ENCODE peak calls at places on chromosomes 16 and 17, in four cellular contexts. One of them, this sample, is unnamed.

GRCh38 chr17:49748791-49749190 is 15.1 kb downstream of the FAM117A start:
- DNase-seq in astrocyte of the cerebellum: no peak
- DNase-seq in HCEC 1CT: no peak
- DNase-seq in GM12865: peak
- DNase-seq in this sample: no peak

GRCh38 chr16:27317738-27318398 is 4.1 kb downstream of the IL4R start:
- DNase-seq in GM12865: peak
- DNase-seq in astrocyte of the cerebellum: no peak
- DNase-seq in HCEC 1CT: no peak
- DNase-seq in this sample: no peak

GRCh38 chr17:59802160-59802559 is 90.6 kb downstream of the TUBD1 start:
- DNase-seq in GM12865: no peak
- DNase-seq in HCEC 1CT: no peak
- DNase-seq in astrocyte of the cerebellum: no peak
- DNase-seq in this sample: no peak

GRCh38 chr17:75078097-75079022 is 9.4 kb upstream of the SLC16A5 start:
- DNase-seq in astrocyte of the cerebellum: peak
- DNase-seq in GM12865: peak
- DNase-seq in HCEC 1CT: peak
- DNase-seq in this sample: peak

GRCh38 chr17:40058151-40058784 is 4.1 kb upstream of the MED24 start:
- DNase-seq in HCEC 1CT: peak
- DNase-seq in astrocyte of the cerebellum: no peak
- DNase-seq in GM12865: no peak
- DNase-seq in this sample: no peak

GRCh38 chr16:10728035-10728462 is 15.6 kb upstream of the NUBP1 start:
- DNase-seq in HCEC 1CT: no peak
- DNase-seq in GM12865: peak
- DNase-seq in astrocyte of the cerebellum: no peak
- DNase-seq in this sample: no peak

GRCh38 chr16:65342231-65342866 is 220.5 kb upstream of the CDH11 start:
- DNase-seq in HCEC 1CT: no peak
- DNase-seq in GM12865: no peak
- DNase-seq in astrocyte of the cerebellum: no peak
- DNase-seq in this sample: no peak

GRCh38 chr17:2694381-2695242 is 17.0 kb downstream of the CLUH start:
- DNase-seq in astrocyte of the cerebellum: no peak
- DNase-seq in HCEC 1CT: no peak
- DNase-seq in GM12865: no peak
- DNase-seq in this sample: no peak

GRCh38 chr16:23469814-23470213 is 16.8 kb upstream of the COG7 start:
- DNase-seq in GM12865: no peak
- DNase-seq in astrocyte of the cerebellum: no peak
- DNase-seq in HCEC 1CT: peak
- DNase-seq in this sample: peak

GRCh38 chr17:3015890-3016289 is 47.5 kb downstream of the OR1D5 start:
- DNase-seq in HCEC 1CT: no peak
- DNase-seq in GM12865: no peak
- DNase-seq in astrocyte of the cerebellum: no peak
- DNase-seq in this sample: no peak

GRCh38 chr17:72273301-72274056 is 152.7 kb downstream of the SOX9 start:
- DNase-seq in astrocyte of the cerebellum: no peak
- DNase-seq in GM12865: no peak
- DNase-seq in HCEC 1CT: no peak
- DNase-seq in this sample: no peak

GRCh38 chr16:11078812-11079459 is 134.6 kb downstream of the CLEC16A start:
- DNase-seq in HCEC 1CT: peak
- DNase-seq in GM12865: no peak
- DNase-seq in astrocyte of the cerebellum: peak
- DNase-seq in this sample: peak

GRCh38 chr17:1087381-1088241 is 90.7 kb downstream of the TIMM22 start:
- DNase-seq in HCEC 1CT: no peak
- DNase-seq in GM12865: no peak
- DNase-seq in astrocyte of the cerebellum: no peak
- DNase-seq in this sample: peak

GRCh38 chr16:28900601-28901000 is 22.3 kb downstream of the ATP2A1 start:
- DNase-seq in GM12865: no peak
- DNase-seq in HCEC 1CT: no peak
- DNase-seq in astrocyte of the cerebellum: no peak
- DNase-seq in this sample: no peak

GRCh38 chr17:80836658-80836965 is 155.0 kb upstream of the CHMP6 start:
- DNase-seq in GM12865: no peak
- DNase-seq in HCEC 1CT: no peak
- DNase-seq in astrocyte of the cerebellum: no peak
- DNase-seq in this sample: no peak

GRCh38 chr16:51881731-51882130 is 665.2 kb downstream of the TOX3 start:
- DNase-seq in HCEC 1CT: peak
- DNase-seq in GM12865: no peak
- DNase-seq in astrocyte of the cerebellum: no peak
- DNase-seq in this sample: no peak

GRCh38 chr16:49324703-49325102 is 43.1 kb upstream of the CBLN1 start:
- DNase-seq in astrocyte of the cerebellum: no peak
- DNase-seq in GM12865: no peak
- DNase-seq in HCEC 1CT: no peak
- DNase-seq in this sample: no peak

GRCh38 chr17:67700720-67701119 is 17.0 kb upstream of the NOL11 start:
- DNase-seq in GM12865: no peak
- DNase-seq in astrocyte of the cerebellum: no peak
- DNase-seq in HCEC 1CT: no peak
- DNase-seq in this sample: no peak

GRCh38 chr17:16328997-16329396 is 24.3 kb downstream of the CENPV start:
- DNase-seq in GM12865: no peak
- DNase-seq in HCEC 1CT: no peak
- DNase-seq in astrocyte of the cerebellum: no peak
- DNase-seq in this sample: peak

GRCh38 chr16:85126731-85127662 is 14.7 kb upstream of the CIBAR2 start:
- DNase-seq in GM12865: no peak
- DNase-seq in HCEC 1CT: peak
- DNase-seq in astrocyte of the cerebellum: peak
- DNase-seq in this sample: peak

GRCh38 chr17:44314524-44314868 is 6.1 kb downstream of the RUNDC3A start:
- DNase-seq in HCEC 1CT: no peak
- DNase-seq in GM12865: no peak
- DNase-seq in astrocyte of the cerebellum: no peak
- DNase-seq in this sample: no peak

GRCh38 chr17:50363217-50364060 is 9.5 kb downstream of the MRPL27 start:
- DNase-seq in astrocyte of the cerebellum: peak
- DNase-seq in GM12865: no peak
- DNase-seq in HCEC 1CT: no peak
- DNase-seq in this sample: no peak

GRCh38 chr17:61247438-61247837 is 152.2 kb upstream of the TBX2 start:
- DNase-seq in GM12865: no peak
- DNase-seq in astrocyte of the cerebellum: peak
- DNase-seq in HCEC 1CT: peak
- DNase-seq in this sample: no peak

GRCh38 chr17:55925440-55925839 is 174.6 kb downstream of the PCTP start:
- DNase-seq in HCEC 1CT: no peak
- DNase-seq in GM12865: no peak
- DNase-seq in astrocyte of the cerebellum: no peak
- DNase-seq in this sample: no peak

GRCh38 chr17:57399690-57400089 is 143.4 kb downstream of the MSI2 start:
- DNase-seq in GM12865: peak
- DNase-seq in astrocyte of the cerebellum: no peak
- DNase-seq in HCEC 1CT: no peak
- DNase-seq in this sample: no peak

GRCh38 chr17:59842901-59843652 is 49.7 kb downstream of the TUBD1 start:
- DNase-seq in astrocyte of the cerebellum: peak
- DNase-seq in HCEC 1CT: peak
- DNase-seq in GM12865: peak
- DNase-seq in this sample: peak

GRCh38 chr16:57147381-57148191 is 38.3 kb downstream of the PSME3IP1 start:
- DNase-seq in GM12865: peak
- DNase-seq in astrocyte of the cerebellum: no peak
- DNase-seq in HCEC 1CT: no peak
- DNase-seq in this sample: no peak

This sample was measured in ELR.